ENCODE peak calls at places on chromosome 17, in five cellular contexts. H is AG04450; P is naive thymus-derived CD4-positive, alpha-beta T cell; M is fibroblast of the conjunctiva; B is T follicular helper cell. Y is an unnamed sample.

GRCh38 chr17:75087558-75088453 is at the start of gene SLC16A5:
- DNase-seq in H (no peak), B (no peak), P (peak; percentile 45), M (no peak), Y (peak; percentile 74)

GRCh38 chr17:66304304-66305174 is 2.1 kb downstream of the PRKCA start:
- DNase-seq in H (no peak), M (no peak), B (no peak), P (peak; percentile 34), Y (peak; percentile 24)

GRCh38 chr17:3732171-3732570 is 8.5 kb downstream of the HASPIN start:
- DNase-seq in B (no peak), H (no peak), P (no peak), M (no peak), Y (no peak)

GRCh38 chr17:46121841-46122485 is 71.3 kb downstream of the KANSL1 start:
- DNase-seq in P (no peak), H (no peak), M (no peak), B (no peak), Y (no peak)

GRCh38 chr17:28684963-28685362 is 23.0 kb downstream of the SUPT6H start:
- DNase-seq in P (no peak), B (no peak), H (no peak), M (peak; percentile 22), Y (peak; percentile 26)

GRCh38 chr17:79808763-79809529 is 12.1 kb upstream of the CBX8 start:
- DNase-seq in B (no peak), H (no peak), M (no peak), P (no peak), Y (no peak)

GRCh38 chr17:40341808-40342574 is 22.5 kb downstream of the GJD3 start:
- DNase-seq in M (no peak), P (peak; percentile 39), H (no peak), B (no peak), Y (peak; percentile 86)

GRCh38 chr17:38540514-38540913 is 65.2 kb downstream of the SRCIN1 start:
- DNase-seq in P (no peak), M (no peak), B (no peak), H (no peak), Y (no peak)

GRCh38 chr17:2876467-2876866 is 80.2 kb downstream of the RAP1GAP2 start:
- DNase-seq in B (no peak), P (no peak), H (no peak), M (no peak), Y (no peak)

GRCh38 chr17:16935786-16936185 is 36.1 kb downstream of the TNFRSF13B start:
- DNase-seq in M (no peak), H (no peak), B (no peak), P (no peak), Y (no peak)

GRCh38 chr17:30567231-30568116 is 90.3 kb downstream of the GOSR1 start:
- DNase-seq in M (no peak), B (no peak), H (no peak), P (no peak), Y (no peak)

GRCh38 chr17:59131131-59131530 is 23.9 kb downstream of the SKA2 start:
- DNase-seq in M (no peak), H (no peak), P (no peak), B (no peak), Y (peak; percentile 30)

GRCh38 chr17:49898547-49899490 is 51.0 kb upstream of the TAC4 start:
- DNase-seq in P (no peak), B (no peak), H (no peak), M (no peak), Y (peak; percentile 41)

GRCh38 chr17:58391302-58391984 is 25.9 kb downstream of the RNF43 start:
- DNase-seq in B (no peak), M (no peak), H (no peak), P (no peak), Y (no peak)

GRCh38 chr17:15291674-15292361 is 26.7 kb upstream of the PMP22 start:
- DNase-seq in H (no peak), P (no peak), B (no peak), M (no peak), Y (no peak)

GRCh38 chr17:20852541-20853370 is 190.1 kb downstream of the USP22 start:
- DNase-seq in H (no peak), M (no peak), B (no peak), P (no peak), Y (peak; percentile 16)

GRCh38 chr17:36652716-36653115 is 51.3 kb downstream of the MRM1 start:
- DNase-seq in H (no peak), M (no peak), P (no peak), B (no peak), Y (no peak)

GRCh38 chr17:34981538-34982241 is 1.4 kb downstream of the LIG3 start:
- DNase-seq in M (no peak), B (no peak), H (no peak), P (peak; percentile 23), Y (peak; percentile 56)

GRCh38 chr17:66673668-66674276 is 161.1 kb upstream of the CACNG5 start:
- DNase-seq in M (peak; percentile 43), P (peak; percentile 78), H (peak; percentile 39), B (peak; percentile 17), Y (peak; percentile 87)

GRCh38 chr17:76278952-76279741 is 14.0 kb downstream of the UBALD2 start:
- DNase-seq in H (peak; percentile 50), M (peak; percentile 56), P (peak; percentile 77), B (peak; percentile 74), Y (peak; percentile 81)

GRCh38 chr17:82300707-82301270 is 16.6 kb downstream of the CD7 start:
- DNase-seq in B (peak; percentile 48), M (peak; percentile 21), P (peak; percentile 51), H (no peak), Y (peak; percentile 72)

GRCh38 chr17:30823425-30823824 is 1.1 kb downstream of the CRLF3 start:
- DNase-seq in B (no peak), P (no peak), H (no peak), M (no peak), Y (no peak)

GRCh38 chr17:58277107-58277506 is 3.6 kb downstream of the MPO start:
- DNase-seq in H (no peak), M (no peak), B (no peak), P (no peak), Y (peak; percentile 43)

GRCh38 chr17:40442392-40443195 is 656 bp upstream of the IGFBP4 start:
- DNase-seq in M (no peak), P (no peak), B (no peak), H (no peak), Y (peak; percentile 72)

GRCh38 chr17:56785396-56785795 is 48.3 kb downstream of the C17orf67 start:
- DNase-seq in H (no peak), P (no peak), M (no peak), B (no peak), Y (peak; percentile 24)

GRCh38 chr17:7290685-7291084 is 3.8 kb downstream of the YBX2 start:
- DNase-seq in P (no peak), M (no peak), B (no peak), H (no peak), Y (no peak)

GRCh38 chr17:31918701-31919128 is 17.2 kb upstream of the UTP6 start:
- DNase-seq in H (no peak), B (no peak), M (no peak), P (no peak), Y (no peak)

GRCh38 chr17:794876-795275 is 12.7 kb downstream of the MRM3 start:
- DNase-seq in P (peak; percentile 25), M (peak; percentile 72), B (peak; percentile 16), H (peak; percentile 6), Y (peak; percentile 92)

GRCh38 chr17:81250286-81251090 is 11.4 kb downstream of the NDUFAF8 start:
- DNase-seq in H (no peak), M (no peak), P (peak; percentile 5), B (no peak), Y (no peak)

GRCh38 chr17:29140051-29140582 is 40.1 kb downstream of the MYO18A start:
- DNase-seq in B (peak; percentile 58), M (no peak), H (no peak), P (peak; percentile 72), Y (peak; percentile 89)

GRCh38 chr17:35898283-35899070 is 18.3 kb upstream of the CCL5 start:
- DNase-seq in H (no peak), M (no peak), P (no peak), B (no peak), Y (no peak)

GRCh38 chr17:64765191-64765889 is 103.2 kb upstream of the SMURF2 start:
- DNase-seq in P (no peak), H (no peak), B (no peak), M (no peak), Y (no peak)

GRCh38 chr17:59428896-59429460 is 97.5 kb downstream of the YPEL2 start:
- DNase-seq in H (no peak), M (no peak), B (no peak), P (no peak), Y (no peak)

GRCh38 chr17:77160032-77160876 is 19.5 kb downstream of the SEC14L1 start:
- DNase-seq in H (no peak), P (no peak), B (no peak), M (no peak), Y (no peak)

GRCh38 chr17:2025220-2025621 is at the start of gene RTN4RL1:
- DNase-seq in M (no peak), P (peak; percentile 78), H (no peak), B (peak; percentile 73), Y (peak; percentile 62)

GRCh38 chr17:19019041-19019941 is 14.7 kb upstream of the FAM83G start:
- DNase-seq in P (peak; percentile 7), M (no peak), B (no peak), H (no peak), Y (no peak)